ENCODE peak calls at places on chromosome 2, in four cellular contexts. U, E, S and V are unnamed samples.

GRCh38 chr2:211836409-211836808 is 702.2 kb downstream of the ERBB4 start:
- DNase-seq in U (no peak), E (no peak), S (no peak), V (no peak)

GRCh38 chr2:231489990-231490389 is 25.7 kb upstream of the NCL start:
- DNase-seq in U (no peak), E (no peak), S (no peak), V (no peak)

GRCh38 chr2:169476459-169476858 is 2.8 kb upstream of the BBS5 start:
- DNase-seq in U (no peak), E (peak; percentile 16), S (peak; percentile 55), V (no peak)

GRCh38 chr2:45259547-45260160 is 250.4 kb upstream of the SIX2 start:
- DNase-seq in U (no peak), E (no peak), S (no peak), V (no peak)

GRCh38 chr2:69608109-69608508 is 35.4 kb downstream of the AAK1 start:
- DNase-seq in U (no peak), E (no peak), S (no peak), V (no peak)

GRCh38 chr2:71385008-71385407 is 53.4 kb downstream of the ZNF638 start:
- DNase-seq in U (peak; percentile 52), E (peak; percentile 88), S (peak; percentile 80), V (no peak)

GRCh38 chr2:41828052-41828643 is 219.7 kb upstream of the PKDCC start:
- DNase-seq in U (no peak), E (no peak), S (no peak), V (no peak)

GRCh38 chr2:9640403-9641104 is 9.8 kb upstream of the YWHAQ start:
- DNase-seq in U (no peak), E (no peak), S (no peak), V (no peak)

GRCh38 chr2:159283529-159283928 is 3.0 kb downstream of the WDSUB1 start:
- DNase-seq in U (no peak), E (no peak), S (no peak), V (no peak)

GRCh38 chr2:20171445-20171977 is 53.4 kb downstream of the SDC1 start:
- DNase-seq in U (no peak), E (no peak), S (no peak), V (no peak)

GRCh38 chr2:205865794-205866490 is 183.6 kb downstream of the NRP2 start:
- DNase-seq in U (no peak), E (no peak), S (peak; percentile 37), V (no peak)